ENCODE peak calls at places on chromosomes 3 and 15, in six cellular contexts. One of them, this sample, is unnamed.

GRCh38 chr15:74962219-74962618 is 5.6 kb upstream of the RPP25 start:
- DNase-seq in iPS-NIHi11: no peak
- DNase-seq in left colon: no peak
- DNase-seq in GM13976: no peak
- DNase-seq in memory B cell: no peak
- DNase-seq in HEK293T: no peak
- DNase-seq in this sample: no peak

GRCh38 chr3:160052385-160053047 is 63.9 kb downstream of the IL12A start:
- DNase-seq in iPS-NIHi11: no peak
- DNase-seq in left colon: no peak
- DNase-seq in GM13976: no peak
- DNase-seq in memory B cell: no peak
- DNase-seq in HEK293T: no peak
- DNase-seq in this sample: peak

GRCh38 chr3:113255854-113256615 is 44.7 kb downstream of the BOC start:
- DNase-seq in iPS-NIHi11: no peak
- DNase-seq in left colon: no peak
- DNase-seq in GM13976: no peak
- DNase-seq in memory B cell: no peak
- DNase-seq in HEK293T: no peak
- DNase-seq in this sample: no peak

GRCh38 chr3:124760601-124761000 is 30.3 kb downstream of the UMPS start:
- DNase-seq in iPS-NIHi11: no peak
- DNase-seq in left colon: no peak
- DNase-seq in GM13976: no peak
- DNase-seq in memory B cell: no peak
- DNase-seq in HEK293T: no peak
- DNase-seq in this sample: no peak

GRCh38 chr15:57591822-57592367 is at the start of gene MYZAP:
- DNase-seq in iPS-NIHi11: peak
- DNase-seq in left colon: peak
- DNase-seq in GM13976: peak
- DNase-seq in memory B cell: peak
- DNase-seq in HEK293T: peak
- DNase-seq in this sample: peak

GRCh38 chr3:170809975-170810357 is 60.0 kb downstream of the RPL22L1 start:
- DNase-seq in iPS-NIHi11: no peak
- DNase-seq in left colon: no peak
- DNase-seq in GM13976: no peak
- DNase-seq in memory B cell: no peak
- DNase-seq in HEK293T: no peak
- DNase-seq in this sample: no peak

GRCh38 chr3:169310190-169310918 is 353.2 kb downstream of the MECOM start:
- DNase-seq in iPS-NIHi11: no peak
- DNase-seq in left colon: no peak
- DNase-seq in GM13976: no peak
- DNase-seq in memory B cell: no peak
- DNase-seq in HEK293T: no peak
- DNase-seq in this sample: no peak

GRCh38 chr3:45387171-45387570 is 1.2 kb upstream of the LARS2 start:
- DNase-seq in iPS-NIHi11: no peak
- DNase-seq in left colon: no peak
- DNase-seq in GM13976: no peak
- DNase-seq in memory B cell: no peak
- DNase-seq in HEK293T: no peak
- DNase-seq in this sample: no peak

GRCh38 chr3:57855281-57855680 is 99.2 kb downstream of the SLMAP start:
- DNase-seq in iPS-NIHi11: no peak
- DNase-seq in left colon: no peak
- DNase-seq in GM13976: no peak
- DNase-seq in memory B cell: no peak
- DNase-seq in HEK293T: no peak
- DNase-seq in this sample: no peak

GRCh38 chr3:146682176-146682575 is 77.0 kb upstream of the PLSCR5 start:
- DNase-seq in iPS-NIHi11: no peak
- DNase-seq in left colon: no peak
- DNase-seq in GM13976: no peak
- DNase-seq in memory B cell: no peak
- DNase-seq in HEK293T: no peak
- DNase-seq in this sample: no peak

GRCh38 chr3:149879872-149880271 is 66.9 kb downstream of the RNF13 start:
- DNase-seq in iPS-NIHi11: peak
- DNase-seq in left colon: peak
- DNase-seq in GM13976: no peak
- DNase-seq in memory B cell: no peak
- DNase-seq in HEK293T: peak
- DNase-seq in this sample: peak

GRCh38 chr3:35932995-35933394 is 293.7 kb downstream of the ARPP21 start:
- DNase-seq in iPS-NIHi11: no peak
- DNase-seq in left colon: no peak
- DNase-seq in GM13976: no peak
- DNase-seq in memory B cell: no peak
- DNase-seq in HEK293T: no peak
- DNase-seq in this sample: no peak

This sample was measured in stomach.